ENCODE peak calls at places on chromosomes 6 and 20, in nine cellular contexts. Q, O, L, J, W, Z, N, I and X are unnamed samples.
A peak's percentile ranks its signal among the peaks of the same experiment; 100 is the strongest.

GRCh38 chr20:34415079-34415478 is 52.0 kb downstream of the ITCH start:
- DNase-seq in Q (no peak), O (no peak), L (no peak), J (no peak), W (peak; percentile 68), Z (no peak), N (no peak), I (no peak), X (no peak)

GRCh38 chr6:49479308-49480004 is 16.3 kb downstream of the CENPQ start:
- DNase-seq in Q (no peak), O (no peak), L (no peak), J (no peak), W (no peak), Z (no peak), N (no peak), I (no peak), X (no peak)

GRCh38 chr6:42692151-42692911 is 30.1 kb downstream of the PRPH2 start:
- DNase-seq in Q (no peak), O (no peak), L (peak; percentile 54), J (peak; percentile 66), W (peak; percentile 87), Z (no peak), N (no peak), I (no peak), X (no peak)

GRCh38 chr6:13300649-13301590 is 27.4 kb downstream of the TBC1D7 start:
- DNase-seq in Q (no peak), O (no peak), L (no peak), J (no peak), W (no peak), Z (no peak), N (no peak), I (no peak), X (no peak)

GRCh38 chr20:22511943-22512910 is 72.1 kb downstream of the FOXA2 start:
- DNase-seq in Q (no peak), O (no peak), L (no peak), J (peak; percentile 3), W (no peak), Z (no peak), N (no peak), I (no peak), X (peak; percentile 15)

GRCh38 chr20:4949833-4950178 is 51.5 kb downstream of the SLC23A2 start:
- DNase-seq in Q (no peak), O (no peak), L (peak; percentile 34), J (peak; percentile 66), W (no peak), Z (no peak), N (no peak), I (no peak), X (no peak)

GRCh38 chr20:11018668-11019170 is 344.9 kb upstream of the JAG1 start:
- DNase-seq in Q (no peak), O (no peak), L (no peak), J (no peak), W (no peak), Z (no peak), N (no peak), I (no peak), X (no peak)

GRCh38 chr6:157089258-157089657 is 234.1 kb downstream of the TMEM242 start:
- DNase-seq in Q (no peak), O (no peak), L (peak; percentile 55), J (peak; percentile 77), W (peak; percentile 65), Z (no peak), N (no peak), I (no peak), X (peak; percentile 47)

GRCh38 chr6:129646617-129647016 is 63.4 kb downstream of the ARHGAP18 start:
- DNase-seq in Q (no peak), O (no peak), L (peak; percentile 56), J (peak; percentile 47), W (no peak), Z (no peak), N (no peak), I (no peak), X (no peak)